ENCODE peak calls at places on chromosome 14, in ten cellular contexts. One of them, this sample, is unnamed.

GRCh38 chr14:64705406-64706118 is 1.3 kb downstream of the PLEKHG3 start:
- DNase-seq in activated CD8-positive, alpha-beta memory T cell treated with anti-CD3 and anti-CD28 coated beads, Interleukin-2, amount 50 U/mL, for 48 hours: no peak
- DNase-seq in A172: no peak
- DNase-seq in foreskin keratinocyte: no peak
- DNase-seq in mucosa of gallbladder: no peak
- DNase-seq in AG20443: peak; percentile 49
- DNase-seq in naive thymus-derived CD8-positive, alpha-beta T cell: no peak
- DNase-seq in NCI-H510A: no peak
- DNase-seq in G401: no peak
- DNase-seq in H9: no peak
- DNase-seq in this sample: peak; percentile 30

GRCh38 chr14:97706814-97707213 is 909.6 kb downstream of the VRK1 start:
- DNase-seq in foreskin keratinocyte: no peak
- DNase-seq in AG20443: no peak
- DNase-seq in H9: no peak
- DNase-seq in activated CD8-positive, alpha-beta memory T cell treated with anti-CD3 and anti-CD28 coated beads, Interleukin-2, amount 50 U/mL, for 48 hours: no peak
- DNase-seq in G401: no peak
- DNase-seq in A172: no peak
- DNase-seq in NCI-H510A: no peak
- DNase-seq in naive thymus-derived CD8-positive, alpha-beta T cell: no peak
- DNase-seq in mucosa of gallbladder: no peak
- DNase-seq in this sample: no peak

GRCh38 chr14:100740931-100741330 is 14.2 kb downstream of the DLK1 start:
- DNase-seq in H9: no peak
- DNase-seq in activated CD8-positive, alpha-beta memory T cell treated with anti-CD3 and anti-CD28 coated beads, Interleukin-2, amount 50 U/mL, for 48 hours: no peak
- DNase-seq in G401: no peak
- DNase-seq in A172: no peak
- DNase-seq in mucosa of gallbladder: no peak
- DNase-seq in NCI-H510A: no peak
- DNase-seq in naive thymus-derived CD8-positive, alpha-beta T cell: no peak
- DNase-seq in AG20443: no peak
- DNase-seq in foreskin keratinocyte: no peak
- DNase-seq in this sample: no peak

GRCh38 chr14:104438166-104438887 is 141.2 kb upstream of the C14orf180 start:
- DNase-seq in NCI-H510A: no peak
- DNase-seq in activated CD8-positive, alpha-beta memory T cell treated with anti-CD3 and anti-CD28 coated beads, Interleukin-2, amount 50 U/mL, for 48 hours: no peak
- DNase-seq in H9: no peak
- DNase-seq in foreskin keratinocyte: no peak
- DNase-seq in AG20443: no peak
- DNase-seq in naive thymus-derived CD8-positive, alpha-beta T cell: no peak
- DNase-seq in A172: no peak
- DNase-seq in mucosa of gallbladder: no peak
- DNase-seq in G401: no peak
- DNase-seq in this sample: no peak

GRCh38 chr14:68178282-68178681 is 358.7 kb downstream of the RAD51B start:
- DNase-seq in H9: no peak
- DNase-seq in NCI-H510A: no peak
- DNase-seq in G401: no peak
- DNase-seq in foreskin keratinocyte: no peak
- DNase-seq in AG20443: no peak
- DNase-seq in A172: no peak
- DNase-seq in activated CD8-positive, alpha-beta memory T cell treated with anti-CD3 and anti-CD28 coated beads, Interleukin-2, amount 50 U/mL, for 48 hours: no peak
- DNase-seq in mucosa of gallbladder: no peak
- DNase-seq in naive thymus-derived CD8-positive, alpha-beta T cell: no peak
- DNase-seq in this sample: no peak

GRCh38 chr14:104111301-104112112 is 26.0 kb downstream of the ASPG start:
- DNase-seq in A172: no peak
- DNase-seq in naive thymus-derived CD8-positive, alpha-beta T cell: no peak
- DNase-seq in G401: no peak
- DNase-seq in mucosa of gallbladder: no peak
- DNase-seq in H9: no peak
- DNase-seq in foreskin keratinocyte: no peak
- DNase-seq in activated CD8-positive, alpha-beta memory T cell treated with anti-CD3 and anti-CD28 coated beads, Interleukin-2, amount 50 U/mL, for 48 hours: no peak
- DNase-seq in NCI-H510A: no peak
- DNase-seq in AG20443: no peak
- DNase-seq in this sample: no peak

GRCh38 chr14:36519431-36520321 is at the start of gene NKX2-1:
- DNase-seq in foreskin keratinocyte: no peak
- DNase-seq in NCI-H510A: peak; percentile 86
- DNase-seq in H9: peak; percentile 81
- DNase-seq in AG20443: no peak
- DNase-seq in G401: no peak
- DNase-seq in A172: no peak
- DNase-seq in naive thymus-derived CD8-positive, alpha-beta T cell: no peak
- DNase-seq in activated CD8-positive, alpha-beta memory T cell treated with anti-CD3 and anti-CD28 coated beads, Interleukin-2, amount 50 U/mL, for 48 hours: peak; percentile 61
- DNase-seq in mucosa of gallbladder: no peak
- DNase-seq in this sample: no peak

GRCh38 chr14:68476212-68476964 is 316.5 kb downstream of the ZFP36L1 start:
- DNase-seq in A172: peak; percentile 75
- DNase-seq in naive thymus-derived CD8-positive, alpha-beta T cell: no peak
- DNase-seq in AG20443: peak; percentile 80
- DNase-seq in H9: no peak
- DNase-seq in G401: no peak
- DNase-seq in NCI-H510A: no peak
- DNase-seq in mucosa of gallbladder: peak; percentile 47
- DNase-seq in activated CD8-positive, alpha-beta memory T cell treated with anti-CD3 and anti-CD28 coated beads, Interleukin-2, amount 50 U/mL, for 48 hours: no peak
- DNase-seq in foreskin keratinocyte: peak; percentile 89
- DNase-seq in this sample: no peak

GRCh38 chr14:65962952-65963351 is 523.2 kb upstream of the CCDC196 start:
- DNase-seq in activated CD8-positive, alpha-beta memory T cell treated with anti-CD3 and anti-CD28 coated beads, Interleukin-2, amount 50 U/mL, for 48 hours: no peak
- DNase-seq in naive thymus-derived CD8-positive, alpha-beta T cell: no peak
- DNase-seq in foreskin keratinocyte: no peak
- DNase-seq in NCI-H510A: no peak
- DNase-seq in H9: no peak
- DNase-seq in G401: no peak
- DNase-seq in A172: no peak
- DNase-seq in AG20443: no peak
- DNase-seq in mucosa of gallbladder: no peak
- DNase-seq in this sample: no peak

GRCh38 chr14:32692441-32692840 is 246.2 kb upstream of the NPAS3 start:
- DNase-seq in NCI-H510A: no peak
- DNase-seq in naive thymus-derived CD8-positive, alpha-beta T cell: no peak
- DNase-seq in AG20443: no peak
- DNase-seq in A172: no peak
- DNase-seq in activated CD8-positive, alpha-beta memory T cell treated with anti-CD3 and anti-CD28 coated beads, Interleukin-2, amount 50 U/mL, for 48 hours: no peak
- DNase-seq in mucosa of gallbladder: no peak
- DNase-seq in G401: no peak
- DNase-seq in H9: no peak
- DNase-seq in foreskin keratinocyte: no peak
- DNase-seq in this sample: no peak

GRCh38 chr14:38261620-38262019 is 5.7 kb upstream of the CLEC14A start:
- DNase-seq in mucosa of gallbladder: no peak
- DNase-seq in A172: no peak
- DNase-seq in naive thymus-derived CD8-positive, alpha-beta T cell: no peak
- DNase-seq in AG20443: no peak
- DNase-seq in foreskin keratinocyte: no peak
- DNase-seq in H9: no peak
- DNase-seq in activated CD8-positive, alpha-beta memory T cell treated with anti-CD3 and anti-CD28 coated beads, Interleukin-2, amount 50 U/mL, for 48 hours: no peak
- DNase-seq in NCI-H510A: no peak
- DNase-seq in G401: no peak
- DNase-seq in this sample: no peak

GRCh38 chr14:103416916-103417315 is 31.7 kb downstream of the MARK3 start:
- DNase-seq in H9: no peak
- DNase-seq in AG20443: no peak
- DNase-seq in foreskin keratinocyte: no peak
- DNase-seq in activated CD8-positive, alpha-beta memory T cell treated with anti-CD3 and anti-CD28 coated beads, Interleukin-2, amount 50 U/mL, for 48 hours: no peak
- DNase-seq in mucosa of gallbladder: no peak
- DNase-seq in naive thymus-derived CD8-positive, alpha-beta T cell: no peak
- DNase-seq in G401: no peak
- DNase-seq in A172: no peak
- DNase-seq in NCI-H510A: no peak
- DNase-seq in this sample: no peak

GRCh38 chr14:21647380-21647779 is 6.3 kb upstream of the OR4E2 start:
- DNase-seq in AG20443: no peak
- DNase-seq in G401: no peak
- DNase-seq in NCI-H510A: no peak
- DNase-seq in A172: no peak
- DNase-seq in H9: no peak
- DNase-seq in mucosa of gallbladder: no peak
- DNase-seq in naive thymus-derived CD8-positive, alpha-beta T cell: no peak
- DNase-seq in foreskin keratinocyte: no peak
- DNase-seq in activated CD8-positive, alpha-beta memory T cell treated with anti-CD3 and anti-CD28 coated beads, Interleukin-2, amount 50 U/mL, for 48 hours: no peak
- DNase-seq in this sample: no peak

GRCh38 chr14:89807151-89807550 is 147.4 kb downstream of the EFCAB11 start:
- DNase-seq in naive thymus-derived CD8-positive, alpha-beta T cell: no peak
- DNase-seq in H9: no peak
- DNase-seq in AG20443: no peak
- DNase-seq in foreskin keratinocyte: no peak
- DNase-seq in mucosa of gallbladder: no peak
- DNase-seq in NCI-H510A: no peak
- DNase-seq in A172: no peak
- DNase-seq in G401: no peak
- DNase-seq in activated CD8-positive, alpha-beta memory T cell treated with anti-CD3 and anti-CD28 coated beads, Interleukin-2, amount 50 U/mL, for 48 hours: no peak
- DNase-seq in this sample: no peak

GRCh38 chr14:105534586-105534985 is 8.2 kb downstream of the TMEM121 start:
- DNase-seq in naive thymus-derived CD8-positive, alpha-beta T cell: no peak
- DNase-seq in G401: no peak
- DNase-seq in AG20443: no peak
- DNase-seq in activated CD8-positive, alpha-beta memory T cell treated with anti-CD3 and anti-CD28 coated beads, Interleukin-2, amount 50 U/mL, for 48 hours: no peak
- DNase-seq in NCI-H510A: no peak
- DNase-seq in A172: no peak
- DNase-seq in H9: no peak
- DNase-seq in foreskin keratinocyte: no peak
- DNase-seq in mucosa of gallbladder: no peak
- DNase-seq in this sample: no peak

GRCh38 chr14:35117112-35117511 is 4.7 kb downstream of the PPP2R3C start:
- DNase-seq in naive thymus-derived CD8-positive, alpha-beta T cell: no peak
- DNase-seq in foreskin keratinocyte: no peak
- DNase-seq in NCI-H510A: no peak
- DNase-seq in mucosa of gallbladder: no peak
- DNase-seq in A172: no peak
- DNase-seq in G401: no peak
- DNase-seq in AG20443: no peak
- DNase-seq in activated CD8-positive, alpha-beta memory T cell treated with anti-CD3 and anti-CD28 coated beads, Interleukin-2, amount 50 U/mL, for 48 hours: no peak
- DNase-seq in H9: no peak
- DNase-seq in this sample: no peak

GRCh38 chr14:69460093-69460701 is 24.3 kb upstream of the PLEKHD1 start:
- DNase-seq in NCI-H510A: peak; percentile 18
- DNase-seq in mucosa of gallbladder: peak; percentile 73
- DNase-seq in H9: no peak
- DNase-seq in AG20443: peak; percentile 84
- DNase-seq in G401: peak; percentile 86
- DNase-seq in foreskin keratinocyte: peak; percentile 56
- DNase-seq in activated CD8-positive, alpha-beta memory T cell treated with anti-CD3 and anti-CD28 coated beads, Interleukin-2, amount 50 U/mL, for 48 hours: no peak
- DNase-seq in naive thymus-derived CD8-positive, alpha-beta T cell: peak; percentile 44
- DNase-seq in A172: peak; percentile 66
- DNase-seq in this sample: peak; percentile 30

GRCh38 chr14:90677484-90678045 is 138.7 kb downstream of the TTC7B start:
- DNase-seq in NCI-H510A: no peak
- DNase-seq in G401: no peak
- DNase-seq in A172: peak; percentile 78
- DNase-seq in H9: no peak
- DNase-seq in naive thymus-derived CD8-positive, alpha-beta T cell: no peak
- DNase-seq in mucosa of gallbladder: no peak
- DNase-seq in AG20443: peak; percentile 22
- DNase-seq in activated CD8-positive, alpha-beta memory T cell treated with anti-CD3 and anti-CD28 coated beads, Interleukin-2, amount 50 U/mL, for 48 hours: no peak
- DNase-seq in foreskin keratinocyte: no peak
- DNase-seq in this sample: peak; percentile 11

GRCh38 chr14:87133073-87133815 is 859.7 kb downstream of the GALC start:
- DNase-seq in G401: no peak
- DNase-seq in NCI-H510A: no peak
- DNase-seq in AG20443: peak; percentile 85
- DNase-seq in activated CD8-positive, alpha-beta memory T cell treated with anti-CD3 and anti-CD28 coated beads, Interleukin-2, amount 50 U/mL, for 48 hours: no peak
- DNase-seq in foreskin keratinocyte: peak; percentile 100
- DNase-seq in H9: no peak
- DNase-seq in A172: peak; percentile 69
- DNase-seq in mucosa of gallbladder: no peak
- DNase-seq in naive thymus-derived CD8-positive, alpha-beta T cell: no peak
- DNase-seq in this sample: no peak

GRCh38 chr14:90544566-90544965 is 147.7 kb downstream of the CALM1 start:
- DNase-seq in H9: no peak
- DNase-seq in A172: no peak
- DNase-seq in foreskin keratinocyte: no peak
- DNase-seq in NCI-H510A: peak; percentile 34
- DNase-seq in AG20443: no peak
- DNase-seq in activated CD8-positive, alpha-beta memory T cell treated with anti-CD3 and anti-CD28 coated beads, Interleukin-2, amount 50 U/mL, for 48 hours: no peak
- DNase-seq in naive thymus-derived CD8-positive, alpha-beta T cell: no peak
- DNase-seq in G401: peak; percentile 50
- DNase-seq in mucosa of gallbladder: no peak
- DNase-seq in this sample: no peak

GRCh38 chr14:64994540-64994939 is 7.8 kb downstream of the FNTB start:
- DNase-seq in H9: no peak
- DNase-seq in naive thymus-derived CD8-positive, alpha-beta T cell: no peak
- DNase-seq in AG20443: no peak
- DNase-seq in NCI-H510A: no peak
- DNase-seq in G401: no peak
- DNase-seq in activated CD8-positive, alpha-beta memory T cell treated with anti-CD3 and anti-CD28 coated beads, Interleukin-2, amount 50 U/mL, for 48 hours: no peak
- DNase-seq in foreskin keratinocyte: no peak
- DNase-seq in mucosa of gallbladder: no peak
- DNase-seq in A172: no peak
- DNase-seq in this sample: no peak

GRCh38 chr14:105500036-105500725 is 9.1 kb downstream of the TEDC1 start:
- DNase-seq in NCI-H510A: no peak
- DNase-seq in AG20443: no peak
- DNase-seq in G401: no peak
- DNase-seq in H9: no peak
- DNase-seq in naive thymus-derived CD8-positive, alpha-beta T cell: no peak
- DNase-seq in A172: no peak
- DNase-seq in mucosa of gallbladder: no peak
- DNase-seq in foreskin keratinocyte: no peak
- DNase-seq in activated CD8-positive, alpha-beta memory T cell treated with anti-CD3 and anti-CD28 coated beads, Interleukin-2, amount 50 U/mL, for 48 hours: no peak
- DNase-seq in this sample: no peak

GRCh38 chr14:91415794-91416743 is 1.6 kb downstream of the CCDC88C start:
- DNase-seq in naive thymus-derived CD8-positive, alpha-beta T cell: peak; percentile 82
- DNase-seq in NCI-H510A: peak; percentile 12
- DNase-seq in foreskin keratinocyte: peak; percentile 51
- DNase-seq in H9: no peak
- DNase-seq in G401: peak; percentile 52
- DNase-seq in A172: no peak
- DNase-seq in activated CD8-positive, alpha-beta memory T cell treated with anti-CD3 and anti-CD28 coated beads, Interleukin-2, amount 50 U/mL, for 48 hours: no peak
- DNase-seq in AG20443: no peak
- DNase-seq in mucosa of gallbladder: no peak
- DNase-seq in this sample: peak; percentile 69

GRCh38 chr14:31486764-31487163 is 1.1 kb downstream of the GPR33 start:
- DNase-seq in A172: no peak
- DNase-seq in foreskin keratinocyte: no peak
- DNase-seq in naive thymus-derived CD8-positive, alpha-beta T cell: no peak
- DNase-seq in G401: no peak
- DNase-seq in AG20443: no peak
- DNase-seq in NCI-H510A: no peak
- DNase-seq in activated CD8-positive, alpha-beta memory T cell treated with anti-CD3 and anti-CD28 coated beads, Interleukin-2, amount 50 U/mL, for 48 hours: no peak
- DNase-seq in mucosa of gallbladder: no peak
- DNase-seq in H9: no peak
- DNase-seq in this sample: no peak

GRCh38 chr14:79254069-79254775 is 957.1 kb downstream of the DIO2 start:
- DNase-seq in AG20443: peak; percentile 16
- DNase-seq in H9: no peak
- DNase-seq in naive thymus-derived CD8-positive, alpha-beta T cell: no peak
- DNase-seq in G401: no peak
- DNase-seq in foreskin keratinocyte: no peak
- DNase-seq in activated CD8-positive, alpha-beta memory T cell treated with anti-CD3 and anti-CD28 coated beads, Interleukin-2, amount 50 U/mL, for 48 hours: no peak
- DNase-seq in NCI-H510A: no peak
- DNase-seq in mucosa of gallbladder: no peak
- DNase-seq in A172: peak; percentile 18
- DNase-seq in this sample: no peak

GRCh38 chr14:31880935-31881334 is 196.2 kb upstream of the ARHGAP5 start:
- DNase-seq in H9: no peak
- DNase-seq in A172: peak; percentile 72
- DNase-seq in NCI-H510A: no peak
- DNase-seq in activated CD8-positive, alpha-beta memory T cell treated with anti-CD3 and anti-CD28 coated beads, Interleukin-2, amount 50 U/mL, for 48 hours: no peak
- DNase-seq in AG20443: peak; percentile 93
- DNase-seq in mucosa of gallbladder: no peak
- DNase-seq in G401: no peak
- DNase-seq in foreskin keratinocyte: no peak
- DNase-seq in naive thymus-derived CD8-positive, alpha-beta T cell: no peak
- DNase-seq in this sample: no peak

GRCh38 chr14:100673085-100673806 is 53.4 kb upstream of the DLK1 start:
- DNase-seq in mucosa of gallbladder: peak; percentile 82
- DNase-seq in foreskin keratinocyte: no peak
- DNase-seq in AG20443: no peak
- DNase-seq in A172: no peak
- DNase-seq in G401: no peak
- DNase-seq in naive thymus-derived CD8-positive, alpha-beta T cell: no peak
- DNase-seq in activated CD8-positive, alpha-beta memory T cell treated with anti-CD3 and anti-CD28 coated beads, Interleukin-2, amount 50 U/mL, for 48 hours: no peak
- DNase-seq in H9: peak; percentile 78
- DNase-seq in NCI-H510A: peak; percentile 97
- DNase-seq in this sample: no peak

GRCh38 chr14:58639842-58640484 is 2.2 kb downstream of the DACT1 start:
- DNase-seq in mucosa of gallbladder: peak; percentile 61
- DNase-seq in naive thymus-derived CD8-positive, alpha-beta T cell: no peak
- DNase-seq in activated CD8-positive, alpha-beta memory T cell treated with anti-CD3 and anti-CD28 coated beads, Interleukin-2, amount 50 U/mL, for 48 hours: no peak
- DNase-seq in H9: no peak
- DNase-seq in NCI-H510A: peak; percentile 32
- DNase-seq in foreskin keratinocyte: peak; percentile 28
- DNase-seq in A172: peak; percentile 56
- DNase-seq in G401: peak; percentile 95
- DNase-seq in AG20443: peak; percentile 75
- DNase-seq in this sample: no peak

This sample was measured in KG1.